ENCODE peak calls at places on chromosome 4, in six cellular contexts. B, K, T, V, U and L are unnamed samples.

GRCh38 chr4:84470204-84470785 is 28.8 kb downstream of the NKX6-1 start:
- DNase-seq in K (no peak), U (no peak), T (no peak), V (no peak), B (no peak), L (no peak)

GRCh38 chr4:70839537-70840093 is at the start of gene GRSF1:
- DNase-seq in V (peak; percentile 94), U (peak; percentile 92), K (peak; percentile 66), T (peak; percentile 94), B (peak; percentile 84), L (peak; percentile 97)

GRCh38 chr4:152308925-152309324 is 227.0 kb downstream of the FBXW7 start:
- DNase-seq in B (no peak), U (no peak), V (no peak), T (no peak), K (no peak), L (no peak)

GRCh38 chr4:121168865-121169281 is 4.8 kb upstream of the TNIP3 start:
- DNase-seq in T (no peak), U (no peak), K (no peak), V (no peak), B (no peak), L (peak; percentile 25)

GRCh38 chr4:119020158-119020557 is 115.5 kb upstream of the MYOZ2 start:
- DNase-seq in B (no peak), V (no peak), K (no peak), U (no peak), T (no peak), L (no peak)

GRCh38 chr4:18934197-18934596 is 912.6 kb upstream of the LCORL start:
- DNase-seq in K (no peak), T (no peak), U (no peak), V (no peak), B (no peak), L (no peak)

GRCh38 chr4:120664851-120665250 is 257.7 kb downstream of the PRDM5 start:
- DNase-seq in B (no peak), K (no peak), T (no peak), V (no peak), U (no peak), L (no peak)

GRCh38 chr4:110587666-110588285 is 35.1 kb downstream of the PITX2 start:
- DNase-seq in T (no peak), U (no peak), B (no peak), K (no peak), V (no peak), L (no peak)

GRCh38 chr4:102438873-102439614 is 62.1 kb upstream of the NFKB1 start:
- DNase-seq in B (no peak), T (no peak), U (peak; percentile 58), K (peak; percentile 8), V (no peak), L (no peak)

GRCh38 chr4:62644372-62644771 is 1444.2 kb downstream of the ADGRL3 start:
- DNase-seq in B (no peak), U (no peak), K (no peak), V (no peak), T (no peak), L (no peak)

GRCh38 chr4:128654465-128654864 is 155.0 kb upstream of the JADE1 start:
- DNase-seq in V (no peak), T (no peak), B (no peak), U (no peak), K (no peak), L (no peak)

GRCh38 chr4:119118397-119118796 is 17.2 kb upstream of the MYOZ2 start:
- DNase-seq in V (no peak), B (no peak), U (no peak), K (no peak), T (no peak), L (no peak)

GRCh38 chr4:118865091-118865708 is 23.5 kb upstream of the SYNPO2 start:
- DNase-seq in K (peak; percentile 49), B (peak; percentile 73), T (no peak), V (no peak), U (no peak), L (no peak)

GRCh38 chr4:64539234-64539849 is 130.1 kb upstream of the TECRL start:
- DNase-seq in T (no peak), U (peak; percentile 55), K (peak; percentile 15), B (no peak), V (no peak), L (no peak)

GRCh38 chr4:57037982-57038604 is 59.4 kb downstream of the POLR2B start:
- DNase-seq in T (no peak), U (peak; percentile 79), V (peak; percentile 58), B (peak; percentile 41), K (peak; percentile 25), L (peak; percentile 62)

GRCh38 chr4:137819964-137820383 is 287.7 kb upstream of the PCDH18 start:
- DNase-seq in T (no peak), U (no peak), K (peak; percentile 1), B (no peak), V (no peak), L (no peak)

GRCh38 chr4:78331965-78332364 is 219.6 kb upstream of the ANXA3 start:
- DNase-seq in K (no peak), U (no peak), B (no peak), V (no peak), T (no peak), L (no peak)

GRCh38 chr4:5032825-5033224 is 13.6 kb upstream of the CYTL1 start:
- DNase-seq in B (no peak), T (no peak), K (no peak), U (no peak), V (no peak), L (no peak)

GRCh38 chr4:87120411-87121162 is 99.8 kb downstream of the KLHL8 start:
- DNase-seq in B (peak; percentile 85), T (no peak), K (no peak), U (peak; percentile 54), V (no peak), L (peak; percentile 82)

DNA sequence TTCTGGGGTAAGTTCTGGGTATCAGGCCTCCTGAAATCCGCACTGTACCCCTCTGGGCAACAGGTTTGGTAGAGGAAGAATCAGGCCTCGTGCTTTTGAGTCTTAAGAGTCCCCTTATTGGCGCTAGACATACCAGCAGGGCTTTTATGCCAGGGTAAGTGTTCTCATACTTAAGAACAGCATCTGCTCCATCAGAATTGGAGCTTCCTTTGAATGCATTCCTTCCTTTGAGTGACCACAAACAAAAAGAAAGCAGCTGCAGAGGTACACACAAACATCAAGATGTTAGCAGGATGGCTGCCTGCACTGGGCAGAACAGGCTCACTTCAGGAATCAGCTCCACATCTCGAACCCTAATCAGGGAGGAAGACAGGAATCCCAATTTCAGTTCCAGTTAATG is 156.8 kb downstream of the MGST2 start:
- DNase-seq in T (no peak), B (no peak), U (no peak), V (no peak), K (no peak), L (no peak)
- H3K4me1 ChIP-seq in T (no peaks in the 10 kb centered on the region), B (no peaks in the 10 kb centered on the region), U (no peaks in the 10 kb centered on the region), V (peaks cover 41% of the 10 kb centered on the region), K (no peaks in the 10 kb centered on the region), L (no peaks in the 10 kb centered on the region)

GRCh38 chr4:12679217-12679616 is 804.9 kb downstream of the RAB28 start:
- DNase-seq in B (no peak), T (no peak), K (no peak), U (no peak), V (no peak), L (no peak)

GRCh38 chr4:12672320-12672719 is 811.8 kb downstream of the RAB28 start:
- DNase-seq in U (no peak), K (no peak), B (no peak), T (no peak), V (no peak), L (no peak)

GRCh38 chr4:12674184-12674583 is 810.0 kb downstream of the RAB28 start:
- DNase-seq in K (no peak), U (no peak), B (no peak), T (no peak), V (no peak), L (no peak)
- H3K4me1 ChIP-seq in K (no peaks in the 10 kb centered on the region), U (no peaks in the 10 kb centered on the region), B (no peaks in the 10 kb centered on the region), T (no peaks in the 10 kb centered on the region), V (no peaks in the 10 kb centered on the region), L (no peaks in the 10 kb centered on the region)

GRCh38 chr4:101259876-101260275 is 87.5 kb downstream of the PPP3CA start:
- DNase-seq in U (no peak), V (no peak), K (no peak), B (no peak), T (no peak), L (no peak)
- H3K4me1 ChIP-seq in U (peaks cover 9% of the 10 kb centered on the region), V (peaks cover 46% of the 10 kb centered on the region), K (peaks cover 41% of the 10 kb centered on the region), B (no peaks in the 10 kb centered on the region), T (peaks cover 12% of the 10 kb centered on the region), L (no peaks in the 10 kb centered on the region)

DNA sequence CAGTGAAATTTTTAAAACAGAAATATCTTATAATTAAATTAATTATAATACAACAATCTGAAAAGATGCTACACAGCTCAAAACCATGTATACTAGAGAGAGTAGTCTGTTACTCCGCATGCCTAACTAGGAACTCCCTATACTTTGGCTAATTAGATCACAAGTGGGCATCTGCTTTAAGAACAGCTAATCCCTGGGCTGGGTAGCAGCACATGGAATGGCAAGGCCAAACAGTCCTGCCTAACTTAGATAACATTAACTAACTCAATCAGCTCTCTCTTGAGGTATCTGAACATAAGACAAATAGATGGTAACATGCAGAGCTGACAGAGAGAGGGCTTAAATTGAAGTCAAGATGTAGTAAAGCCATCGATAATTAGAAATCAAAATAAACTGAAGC is 9.9 kb downstream of the CHIC2 start:
- DNase-seq in V (no peak), U (no peak), B (no peak), T (no peak), K (no peak), L (no peak)
- H3K4me1 ChIP-seq in V (peaks cover 79% of the 10 kb centered on the region), U (peaks cover 4% of the 10 kb centered on the region), B (peaks cover 17% of the 10 kb centered on the region), T (peaks cover 42% of the 10 kb centered on the region), K (peaks cover 15% of the 10 kb centered on the region), L (peaks cover 7% of the 10 kb centered on the region)

GRCh38 chr4:168257663-168258235 is 60.8 kb downstream of the DDX60 start:
- DNase-seq in K (no peak), T (no peak), B (no peak), V (no peak), U (no peak), L (no peak)

GRCh38 chr4:168264903-168265302 is 53.6 kb downstream of the DDX60 start:
- DNase-seq in B (no peak), U (no peak), V (no peak), K (no peak), T (no peak), L (no peak)

GRCh38 chr4:168263039-168263438 is 55.5 kb downstream of the DDX60 start:
- DNase-seq in V (no peak), U (no peak), B (no peak), T (no peak), K (no peak), L (no peak)

DNA sequence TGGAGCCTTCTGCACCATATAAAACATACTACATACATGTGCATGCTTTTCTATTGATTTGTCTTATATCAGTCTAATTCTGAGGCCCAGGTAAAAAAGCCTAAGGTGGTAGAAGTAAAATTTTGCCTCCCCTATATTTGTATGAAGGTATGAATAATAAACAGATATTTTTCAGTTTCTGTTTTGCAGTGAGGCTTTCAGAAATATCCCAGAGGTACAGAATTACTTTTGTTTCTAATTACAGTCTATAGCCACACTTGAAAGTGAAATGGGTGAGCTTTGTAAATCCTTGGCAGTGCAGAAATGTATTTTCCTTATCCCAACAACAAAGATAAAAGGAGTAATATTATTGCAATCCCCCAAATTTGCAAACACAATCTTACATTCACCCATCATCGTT is 59.5 kb downstream of the DDX60 start:
- DNase-seq in U (no peak), V (no peak), K (no peak), B (no peak), T (no peak), L (no peak)
- H3K4me1 ChIP-seq in U (peaks cover 4% of the 10 kb centered on the region), V (peaks cover 42% of the 10 kb centered on the region), K (no peaks in the 10 kb centered on the region), B (no peaks in the 10 kb centered on the region), T (no peaks in the 10 kb centered on the region), L (no peaks in the 10 kb centered on the region)

GRCh38 chr4:2932561-2932950 is 30.6 kb downstream of the NOP14 start:
- DNase-seq in B (no peak), T (no peak), U (peak; percentile 32), K (no peak), V (no peak), L (peak; percentile 47)
- H3K4me1 ChIP-seq in B (peaks cover 43% of the 10 kb centered on the region), T (peaks cover 53% of the 10 kb centered on the region), U (peaks cover 8% of the 10 kb centered on the region), K (peaks cover 31% of the 10 kb centered on the region), V (peaks cover 71% of the 10 kb centered on the region), L (no peaks in the 10 kb centered on the region)